ENCODE peak calls at places on chromosomes 13 and 19, in eight cellular contexts. D, A, C, W, R, O, G and B are unnamed samples.
A peak's percentile ranks its signal among the peaks of the same experiment; 100 is the strongest.

GRCh38 chr19:33368074-33368864 is 5.2 kb upstream of the CEBPG start:
- DNase-seq in D (no peak), O (no peak), A (no peak), C (no peak), R (no peak), G (no peak), W (no peak), B (no peak)

GRCh38 chr19:52638601-52639000 is 446 bp upstream of the ZNF83 start:
- DNase-seq in A (no peak), R (no peak), W (peak; percentile 32), O (no peak), G (no peak), D (no peak), C (no peak), B (peak; percentile 40)

GRCh38 chr13:31044658-31045620 is 112.5 kb downstream of the TEX26 start:
- DNase-seq in A (no peak), R (no peak), W (no peak), D (peak; percentile 21), O (no peak), C (peak; percentile 60), G (peak; percentile 7), B (no peak)

GRCh38 chr19:2551864-2552185 is 75.9 kb downstream of the GADD45B start:
- DNase-seq in W (no peak), C (no peak), R (no peak), D (no peak), G (no peak), A (no peak), O (no peak), B (no peak)

GRCh38 chr13:51838235-51838846 is 6.6 kb downstream of the TMEM272 start:
- DNase-seq in R (no peak), D (no peak), G (no peak), A (no peak), C (no peak), O (no peak), W (no peak), B (no peak)

GRCh38 chr13:23986619-23987018 is 89.3 kb upstream of the C1QTNF9B start:
- DNase-seq in A (no peak), C (no peak), G (no peak), O (no peak), D (no peak), W (no peak), R (no peak), B (no peak)

GRCh38 chr19:38234615-38235014 is 10.6 kb upstream of the DPF1 start:
- DNase-seq in R (no peak), A (no peak), D (no peak), W (no peak), G (no peak), O (no peak), C (no peak), B (no peak)

GRCh38 chr13:98990701-98991100 is 12.8 kb upstream of the DOCK9 start:
- DNase-seq in D (no peak), W (no peak), O (no peak), R (no peak), G (no peak), A (no peak), C (no peak), B (peak; percentile 65)

GRCh38 chr13:33087790-33088189 is 71.6 kb downstream of the KL start:
- DNase-seq in O (no peak), D (no peak), W (no peak), R (no peak), A (no peak), G (peak; percentile 30), C (no peak), B (no peak)

GRCh38 chr13:114143806-114144605 is 11.6 kb upstream of the RASA3 start:
- DNase-seq in R (no peak), A (peak; percentile 74), W (peak; percentile 58), D (no peak), C (peak; percentile 63), O (no peak), G (no peak), B (peak; percentile 72)

GRCh38 chr13:35179494-35179893 is 237.4 kb downstream of the NBEA start:
- DNase-seq in R (no peak), C (no peak), D (no peak), O (no peak), W (no peak), A (no peak), G (no peak), B (no peak)

GRCh38 chr19:49400034-49400433 is 12.0 kb downstream of the KASH5 start:
- DNase-seq in R (no peak), D (no peak), G (no peak), A (peak; percentile 15), W (no peak), O (no peak), C (no peak), B (no peak)

GRCh38 chr19:5094768-5095567 is 126.1 kb downstream of the KDM4B start:
- DNase-seq in O (no peak), G (no peak), D (no peak), A (no peak), C (no peak), R (no peak), W (no peak), B (no peak)

GRCh38 chr19:21158523-21159135 is 16.8 kb downstream of the ZNF431 start:
- DNase-seq in R (no peak), W (no peak), O (no peak), G (no peak), D (no peak), C (no peak), A (no peak), B (no peak)

DNA sequence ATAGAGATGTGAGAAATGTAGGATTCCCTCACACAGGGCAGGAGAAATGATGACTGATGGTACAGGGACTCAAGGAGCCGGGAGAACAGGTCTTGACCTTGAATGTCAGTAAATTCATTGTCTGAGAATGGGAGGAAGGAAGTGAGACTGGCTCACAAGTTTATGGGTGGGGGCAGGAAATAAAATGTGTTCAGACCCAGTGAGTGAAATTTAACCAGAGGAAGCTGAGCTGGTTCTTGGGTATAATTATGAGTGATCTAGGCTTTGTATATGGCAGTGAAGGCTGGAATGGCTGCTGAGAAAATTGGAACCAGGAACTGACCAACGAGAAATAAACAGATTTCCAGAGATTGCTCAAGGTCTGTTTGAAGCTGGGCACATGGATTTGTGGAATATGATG is 6.3 kb upstream of the IGSF23 start:
- DNase-seq in A (no peak), W (no peak), C (no peak), O (no peak), D (no peak), G (peak; percentile 95), R (no peak), B (no peak)
- TF ChIP-seq POLR2AphosphoS5 in A (no peak), W (no peak), C (no peak), O (no peak), D (no peak), G (peak; percentile 93), R (no peak), B (no peak)

DNA sequence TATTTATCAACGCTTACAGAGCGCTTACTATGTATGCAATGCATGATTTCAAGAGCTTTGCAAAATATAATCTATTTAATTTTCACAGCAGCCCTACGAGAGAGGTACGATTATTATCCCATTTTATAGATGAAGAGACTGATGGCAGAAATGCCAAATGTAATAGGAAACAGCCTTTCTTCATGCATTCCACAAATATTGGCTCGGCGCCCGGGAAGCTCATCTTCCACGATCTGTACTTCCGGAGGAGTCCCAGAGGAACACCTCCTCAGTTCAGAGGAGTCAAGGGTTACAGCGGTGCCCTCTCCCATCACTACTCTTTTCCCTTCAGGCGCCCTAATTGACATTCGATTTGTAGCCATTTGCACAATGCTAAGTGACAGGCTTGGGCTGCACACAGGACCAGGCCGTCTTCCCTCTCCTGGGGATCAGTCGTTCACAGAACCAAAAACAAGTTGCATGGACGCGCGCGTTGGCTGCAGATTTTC is 1.1 kb upstream of the ARHGAP35 start:
- DNase-seq in O (peak; percentile 97), A (peak; percentile 87), D (no peak), W (peak; percentile 43), R (no peak), C (no peak), G (no peak), B (no peak)
- H3K4me3 ChIP-seq in O (peak overlapping the region; percentile 83), A (no peak overlapping the region), D (peak overlapping the region; percentile 59), W (peak overlapping the region; percentile 73), R (peak overlapping the region; percentile 72), C (peak overlapping the region; percentile 17), G (no peak overlapping the region), B (peak overlapping the region; percentile 95)

DNA sequence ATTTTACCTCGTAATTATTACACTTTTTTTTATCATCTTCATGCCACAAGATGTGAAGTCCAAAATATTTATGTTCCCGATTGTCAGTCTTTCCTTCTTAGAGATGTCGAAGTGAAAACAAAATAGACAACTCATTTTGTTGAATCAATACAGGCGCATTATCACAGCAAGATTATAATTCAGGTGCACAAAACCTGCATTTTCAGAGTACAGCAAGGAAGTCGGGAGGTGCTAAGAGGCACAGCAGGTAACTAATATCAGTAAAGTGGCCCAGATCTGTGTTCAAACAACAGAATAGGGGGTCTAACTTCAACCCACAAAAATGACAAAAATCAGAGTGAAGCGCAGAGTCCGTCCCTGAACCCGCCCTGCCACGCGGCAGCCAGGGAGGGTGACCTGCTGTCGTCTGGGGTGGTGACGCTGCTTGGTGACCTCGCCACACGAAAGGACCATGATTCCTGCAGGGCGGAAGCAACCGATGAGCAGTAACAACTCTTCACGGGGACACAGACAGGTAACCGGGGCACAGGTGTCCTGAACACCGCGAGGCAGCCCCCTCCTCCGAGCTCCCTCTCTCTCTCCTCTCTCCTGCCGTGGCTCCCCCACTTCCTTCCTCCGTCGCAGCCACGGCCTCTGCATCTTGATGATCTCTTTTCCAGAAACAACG is 50.9 kb upstream of the SPACA7 start:
- DNase-seq in A (no peak), C (no peak), O (no peak), G (no peak), W (no peak), D (no peak), R (no peak), B (no peak)
- TF ChIP-seq EZH2 in A (peak; percentile 82), C (no peak), O (peak; percentile 87), G (no peak), W (no peak), D (no peak), R (no peak), B (no peak)

GRCh38 chr19:47631681-47632446 is 22.9 kb downstream of the BICRA start:
- DNase-seq in W (no peak), R (no peak), C (no peak), G (no peak), D (no peak), A (no peak), O (no peak), B (no peak)

GRCh38 chr19:47630594-47630993 is 21.7 kb downstream of the BICRA start:
- DNase-seq in D (no peak), O (no peak), C (no peak), A (no peak), W (no peak), R (no peak), G (no peak), B (no peak)

GRCh38 chr19:47633516-47633915 is 24.6 kb downstream of the BICRA start:
- DNase-seq in D (no peak), C (peak; percentile 51), A (peak; percentile 44), W (no peak), O (no peak), R (no peak), G (no peak), B (no peak)

GRCh38 chr19:47637550-47637949 is 28.6 kb downstream of the BICRA start:
- DNase-seq in W (no peak), A (no peak), R (no peak), D (no peak), G (no peak), C (no peak), O (peak; percentile 14), B (no peak)

DNA sequence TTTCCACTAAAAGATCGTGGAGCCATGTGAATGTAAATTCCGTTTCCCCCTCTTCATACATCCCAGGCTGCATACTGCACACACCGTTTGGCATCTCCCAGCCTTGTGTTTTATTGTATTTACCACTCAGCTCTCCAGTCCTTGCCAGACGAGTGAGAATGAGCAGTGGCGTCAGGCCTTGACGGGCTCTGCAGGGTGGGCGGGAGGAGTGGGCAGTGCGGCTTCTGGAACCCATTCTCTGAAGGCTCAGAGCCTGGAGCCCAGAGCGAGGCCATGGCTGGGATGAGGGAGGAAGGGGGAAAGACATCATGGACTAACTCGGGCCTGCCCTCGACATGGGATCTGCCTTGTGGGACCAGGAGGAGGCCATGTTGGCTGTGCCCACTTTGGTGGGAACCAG is 25.1 kb downstream of the BICRA start:
- DNase-seq in D (no peak), W (no peak), R (no peak), A (no peak), C (no peak), O (no peak), G (no peak), B (no peak)
- TF ChIP-seq POLR2AphosphoS5 in D (no peak), W (no peak), R (no peak), A (no peak), C (no peak), O (no peak), G (no peak), B (no peak)